ENCODE peak calls at places on chromosomes 13 and 19, in five cellular contexts. S, O, Q, Z and E are unnamed samples.

GRCh38 chr13:77331421-77331820 is 4.5 kb upstream of the MYCBP2 start:
- DNase-seq in S (no peak), Q (no peak), Z (no peak), O (no peak), E (no peak)

GRCh38 chr13:30895773-30896172 is 10.3 kb upstream of the MEDAG start:
- DNase-seq in Z (no peak), Q (no peak), S (no peak), O (peak), E (no peak)

GRCh38 chr13:108859202-108860012 is 230.0 kb downstream of the MYO16 start:
- DNase-seq in Q (no peak), O (peak), Z (no peak), S (no peak), E (no peak)

GRCh38 chr13:27131202-27131623 is 40.4 kb downstream of the USP12 start:
- DNase-seq in S (peak), O (peak), Q (peak), Z (no peak), E (peak)

GRCh38 chr19:5674734-5675133 is 5.6 kb downstream of the MICOS13 start:
- DNase-seq in S (no peak), O (no peak), Q (no peak), Z (no peak), E (no peak)

GRCh38 chr19:56603829-56604228 is 8.7 kb downstream of the ZNF71 start:
- DNase-seq in S (no peak), Z (no peak), O (no peak), Q (no peak), E (no peak)

GRCh38 chr19:8578642-8579265 is 1.5 kb upstream of the MYO1F start:
- DNase-seq in O (peak), Z (peak), Q (peak), S (peak), E (peak)

GRCh38 chr19:3852614-3853254 is 16.1 kb downstream of the ZFR2 start:
- DNase-seq in O (peak), S (peak), Z (peak), Q (no peak), E (peak)

GRCh38 chr19:17097593-17098126 is 22.1 kb downstream of the MYO9B start:
- DNase-seq in S (no peak), O (peak), Z (no peak), Q (no peak), E (peak)

GRCh38 chr19:45804959-45805230 is 10.2 kb downstream of the RSPH6A start:
- DNase-seq in Q (no peak), S (no peak), O (no peak), Z (no peak), E (no peak)

GRCh38 chr13:52128714-52129700 is at the start of gene NEK5:
- DNase-seq in Q (peak), O (peak), S (peak), Z (peak), E (no peak)

GRCh38 chr13:31765441-31765840 is 26.1 kb downstream of the RXFP2 start:
- DNase-seq in Z (no peak), Q (no peak), S (no peak), O (peak), E (peak)

GRCh38 chr13:61414686-61415664 is 674 bp downstream of the PCDH20 start:
- DNase-seq in S (no peak), Z (peak), O (peak), Q (no peak), E (peak)

GRCh38 chr13:64471916-64472315 is 2758.2 kb downstream of the PCDH9 start:
- DNase-seq in S (no peak), Z (no peak), Q (no peak), O (peak), E (peak)

GRCh38 chr19:6668696-6669095 is 1.3 kb downstream of the TNFSF14 start:
- DNase-seq in O (no peak), S (peak), Z (no peak), Q (no peak), E (no peak)

GRCh38 chr13:93173656-93174055 is 53.0 kb upstream of the GPC6 start:
- DNase-seq in Q (no peak), Z (no peak), S (no peak), O (no peak), E (no peak)

GRCh38 chr13:40539954-40540706 is 126.3 kb downstream of the FOXO1 start:
- DNase-seq in S (no peak), O (peak), Q (no peak), Z (peak), E (peak)

GRCh38 chr19:11092181-11092538 is 2.9 kb downstream of the LDLR start:
- DNase-seq in Q (no peak), Z (no peak), S (peak), O (peak), E (peak)

GRCh38 chr13:32829676-32830091 is 186.5 kb upstream of the KL start:
- DNase-seq in O (peak), S (no peak), Z (peak), Q (no peak), E (peak)

GRCh38 chr19:38072776-38073411 is 151.1 kb downstream of the DPF1 start:
- DNase-seq in Z (no peak), O (no peak), Q (no peak), S (no peak), E (no peak)

GRCh38 chr13:27349458-27349857 is 75.0 kb upstream of the GTF3A start:
- DNase-seq in Z (no peak), Q (no peak), O (peak), S (no peak), E (no peak)